ENCODE peak calls at places on chromosome 20, in nine cellular contexts. U is globus pallidus; Y is A549; F is GM18507; P is HT-29; O is fibroblast of pulmonary artery; J is Right ventricle myocardium superior; I is activated CD4-positive, alpha-beta T cell treated with anti-CD3 and anti-CD28 coated beads for 36 hours; Z is H9. N is an unnamed sample.

GRCh38 chr20:47113362-47114118 is 218.9 kb downstream of the EYA2 start:
- DNase-seq in U (no peak), Y (no peak), F (no peak), P (no peak), O (no peak), J (no peak), I (no peak), Z (no peak), N (no peak)

GRCh38 chr20:14853079-14853478 is 515.7 kb upstream of the FLRT3 start:
- DNase-seq in U (no peak), Y (no peak), F (no peak), P (no peak), O (no peak), J (no peak), I (no peak), Z (no peak), N (no peak)

GRCh38 chr20:49132995-49133451 is 55.1 kb downstream of the STAU1 start:
- DNase-seq in U (peak; percentile 82), Y (peak; percentile 57), F (peak; percentile 35), P (peak; percentile 94), O (peak; percentile 86), J (no peak), I (no peak), Z (peak; percentile 34), N (peak; percentile 76)

GRCh38 chr20:32570401-32571190 is 14.5 kb downstream of the NOL4L start:
- DNase-seq in U (no peak), Y (no peak), F (no peak), P (no peak), O (no peak), J (peak; percentile 28), I (no peak), Z (peak; percentile 65), N (no peak)

GRCh38 chr20:62603021-62603906 is 39.0 kb upstream of the SLCO4A1 start:
- DNase-seq in U (no peak), Y (no peak), F (no peak), P (peak; percentile 89), O (no peak), J (peak; percentile 80), I (peak; percentile 78), Z (no peak), N (peak; percentile 86)

GRCh38 chr20:19114410-19114809 is 98.0 kb upstream of the SLC24A3 start:
- DNase-seq in U (no peak), Y (no peak), F (no peak), P (no peak), O (no peak), J (no peak), I (no peak), Z (no peak), N (no peak)

GRCh38 chr20:43799150-43799711 is 72.4 kb upstream of the GTSF1L start:
- DNase-seq in U (no peak), Y (no peak), F (no peak), P (no peak), O (peak; percentile 4), J (no peak), I (no peak), Z (no peak), N (no peak)

GRCh38 chr20:40591104-40591503 is 97.9 kb downstream of the MAFB start:
- DNase-seq in U (no peak), Y (no peak), F (no peak), P (no peak), O (no peak), J (no peak), I (no peak), Z (no peak), N (no peak)

GRCh38 chr20:63741354-63741675 is 1.7 kb downstream of the SLC2A4RG start:
- DNase-seq in U (no peak), Y (no peak), F (no peak), P (no peak), O (no peak), J (no peak), I (no peak), Z (no peak), N (no peak)

GRCh38 chr20:61100489-61100888 is 151.6 kb upstream of the CDH4 start:
- DNase-seq in U (no peak), Y (no peak), F (no peak), P (no peak), O (no peak), J (no peak), I (no peak), Z (no peak), N (no peak)

GRCh38 chr20:36128463-36129176 is 25.9 kb upstream of the EPB41L1 start:
- DNase-seq in U (no peak), Y (no peak), F (no peak), P (no peak), O (peak; percentile 26), J (no peak), I (no peak), Z (no peak), N (no peak)

GRCh38 chr20:63017076-63017825 is 10.5 kb upstream of the BHLHE23 start:
- DNase-seq in U (no peak), Y (no peak), F (no peak), P (no peak), O (no peak), J (peak; percentile 39), I (no peak), Z (peak; percentile 24), N (no peak)

GRCh38 chr20:51346686-51347485 is 195.6 kb downstream of the NFATC2 start:
- DNase-seq in U (no peak), Y (peak; percentile 24), F (no peak), P (no peak), O (peak; percentile 41), J (no peak), I (no peak), Z (no peak), N (no peak)

GRCh38 chr20:2859330-2860121 is 13.8 kb upstream of the PTPRA start:
- DNase-seq in U (peak; percentile 27), Y (no peak), F (no peak), P (no peak), O (peak; percentile 33), J (peak; percentile 59), I (no peak), Z (no peak), N (no peak)

GRCh38 chr20:15834857-15835256 is 738.4 kb downstream of the KIF16B start:
- DNase-seq in U (no peak), Y (no peak), F (no peak), P (no peak), O (no peak), J (no peak), I (no peak), Z (no peak), N (no peak)

GRCh38 chr20:53263554-53264438 is 291.6 kb downstream of the TSHZ2 start:
- DNase-seq in U (no peak), Y (no peak), F (no peak), P (no peak), O (no peak), J (no peak), I (no peak), Z (no peak), N (no peak)

GRCh38 chr20:11212288-11212687 is 538.5 kb upstream of the JAG1 start:
- DNase-seq in U (no peak), Y (no peak), F (no peak), P (no peak), O (no peak), J (no peak), I (no peak), Z (no peak), N (no peak)

GRCh38 chr20:48750941-48751620 is 76.7 kb downstream of the PREX1 start:
- DNase-seq in U (peak; percentile 84), Y (no peak), F (no peak), P (no peak), O (peak; percentile 67), J (peak; percentile 83), I (peak; percentile 41), Z (peak; percentile 94), N (peak; percentile 84)

N was measured in endothelial cell of umbilical vein.